ENCODE peak calls at places on chromosome 6, in four cellular contexts. D is H9, L is IMR-90, F is H1. K is an unnamed sample.

GRCh38 chr6:3990692-3991491 is 88.0 kb downstream of the FAM217A start:
- DNase-seq in D (peak; percentile 88), L (peak; percentile 88), F (peak; percentile 73), K (peak; percentile 91)

GRCh38 chr6:85703359-85703758 is 60.7 kb upstream of the SYNCRIP start:
- DNase-seq in D (no peak), L (no peak), F (no peak), K (peak; percentile 64)

GRCh38 chr6:26474439-26474881 is 16.7 kb downstream of the BTN2A1 start:
- DNase-seq in D (no peak), L (no peak), F (no peak), K (no peak)

GRCh38 chr6:151068761-151069312 is 170.9 kb upstream of the AKAP12 start:
- DNase-seq in D (no peak), L (peak; percentile 62), F (no peak), K (no peak)

GRCh38 chr6:111711476-111711875 is 105.8 kb upstream of the TRAF3IP2 start:
- DNase-seq in D (no peak), L (no peak), F (no peak), K (no peak)

GRCh38 chr6:160386869-160387518 is 38.8 kb downstream of the SLC22A3 start:
- DNase-seq in D (no peak), L (no peak), F (no peak), K (peak; percentile 51)

GRCh38 chr6:35148167-35148741 is 7.1 kb upstream of the TCP11 start:
- DNase-seq in D (peak; percentile 91), L (peak; percentile 77), F (peak; percentile 70), K (peak; percentile 98)

GRCh38 chr6:40743226-40743625 is 156.1 kb upstream of the LRFN2 start:
- DNase-seq in D (peak; percentile 81), L (no peak), F (no peak), K (peak; percentile 70)

GRCh38 chr6:29926795-29927427 is 15.4 kb upstream of the HLA-A start:
- DNase-seq in D (peak; percentile 76), L (peak; percentile 73), F (no peak), K (no peak)

GRCh38 chr6:13014551-13015378 is 298.2 kb downstream of the PHACTR1 start:
- DNase-seq in D (peak; percentile 68), L (no peak), F (no peak), K (peak; percentile 58)

GRCh38 chr6:46042355-46042999 is 26.8 kb upstream of the CLIC5 start:
- DNase-seq in D (peak; percentile 50), L (peak; percentile 11), F (no peak), K (peak; percentile 81)

GRCh38 chr6:165060636-165061190 is 248.7 kb downstream of the C6orf118 start:
- DNase-seq in D (no peak), L (no peak), F (no peak), K (no peak)

GRCh38 chr6:84197708-84198107 is 29.7 kb downstream of the CEP162 start:
- DNase-seq in D (no peak), L (no peak), F (no peak), K (peak; percentile 23)

GRCh38 chr6:84193140-84193708 is 34.2 kb downstream of the CEP162 start:
- DNase-seq in D (no peak), L (peak; percentile 83), F (no peak), K (no peak)

DNA sequence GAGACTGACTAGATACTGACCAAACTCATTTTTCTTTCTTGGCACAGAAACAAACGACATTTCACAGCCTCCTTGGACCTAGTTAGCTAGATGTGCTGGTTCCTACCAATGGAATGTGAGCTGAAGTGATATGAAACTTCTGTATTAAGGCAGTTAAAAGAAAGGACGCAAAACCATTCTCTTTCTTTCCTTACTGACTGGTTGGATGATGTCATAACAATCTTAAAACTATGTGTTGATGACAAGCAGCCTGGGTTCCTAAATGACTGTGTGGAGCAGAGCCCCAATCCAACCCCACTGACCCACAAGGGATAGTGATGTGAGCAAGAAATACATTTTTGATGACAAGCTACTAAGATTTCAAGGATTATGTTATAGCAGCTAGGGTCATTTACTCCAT is 35.6 kb downstream of the CEP162 start:
- DNase-seq in D (no peak), L (no peak), F (no peak), K (no peak)
- H4K8ac ChIP-seq in D (no peak overlapping the region), L (no peak overlapping the region), F (no peak overlapping the region), K (no peak overlapping the region)

DNA sequence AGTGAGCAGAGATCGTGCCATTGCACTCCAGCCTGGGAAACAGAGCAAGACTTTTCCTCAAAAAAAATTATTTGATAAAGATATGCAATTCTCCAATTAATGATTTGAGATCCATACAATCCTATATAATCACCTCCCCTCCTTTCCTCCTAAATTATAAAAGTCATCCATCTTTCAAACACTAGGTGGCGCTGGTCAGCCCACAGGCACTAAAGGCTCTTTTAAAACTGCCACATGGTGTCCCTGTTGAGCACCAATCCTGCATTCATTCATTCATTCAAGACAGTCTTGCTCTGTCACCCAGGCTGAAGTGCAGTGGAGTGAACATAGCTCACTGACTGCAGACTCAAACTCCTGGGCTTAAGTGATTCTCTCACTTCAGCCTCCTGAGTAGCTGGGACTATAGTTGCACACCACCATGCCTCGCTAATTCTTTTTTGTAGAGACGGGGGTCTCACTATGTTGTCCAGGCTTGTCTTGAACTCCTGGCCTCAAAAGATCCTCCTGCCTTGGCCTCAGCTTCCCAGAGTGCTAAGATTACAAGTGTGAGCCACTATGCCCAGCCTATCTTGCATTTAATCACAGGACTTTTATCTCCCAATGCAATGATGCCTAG is 58.7 kb upstream of the SLC2A12 start:
- DNase-seq in D (peak; percentile 58), L (peak; percentile 68), F (no peak), K (peak; percentile 82)
- H4K5ac ChIP-seq in D (no peak overlapping the region), L (no peak overlapping the region), F (no peak overlapping the region), K (no peak overlapping the region)

GRCh38 chr6:43709654-43710303 is 22.2 kb upstream of the MRPS18A start:
- DNase-seq in D (no peak), L (no peak), F (no peak), K (no peak)

GRCh38 chr6:43713611-43714310 is 26.2 kb upstream of the MRPS18A start:
- DNase-seq in D (no peak), L (no peak), F (no peak), K (no peak)

GRCh38 chr6:43714311-43715055 is 26.9 kb upstream of the MRPS18A start:
- DNase-seq in D (no peak), L (peak; percentile 59), F (no peak), K (no peak)

GRCh38 chr6:43715056-43715788 is 27.6 kb upstream of the MRPS18A start:
- DNase-seq in D (no peak), L (no peak), F (no peak), K (no peak)

GRCh38 chr6:43712590-43712989 is 25.0 kb upstream of the MRPS18A start:
- DNase-seq in D (no peak), L (no peak), F (no peak), K (no peak)
- H4K8ac ChIP-seq in D (no peak overlapping the region), L (no peak overlapping the region), F (no peak overlapping the region), K (no peak overlapping the region)

GRCh38 chr6:18680842-18681241 is 293.7 kb downstream of the RNF144B start:
- DNase-seq in D (no peak), L (no peak), F (no peak), K (peak; percentile 8)

GRCh38 chr6:18684343-18684742 is 297.2 kb downstream of the RNF144B start:
- DNase-seq in D (no peak), L (no peak), F (no peak), K (no peak)

DNA sequence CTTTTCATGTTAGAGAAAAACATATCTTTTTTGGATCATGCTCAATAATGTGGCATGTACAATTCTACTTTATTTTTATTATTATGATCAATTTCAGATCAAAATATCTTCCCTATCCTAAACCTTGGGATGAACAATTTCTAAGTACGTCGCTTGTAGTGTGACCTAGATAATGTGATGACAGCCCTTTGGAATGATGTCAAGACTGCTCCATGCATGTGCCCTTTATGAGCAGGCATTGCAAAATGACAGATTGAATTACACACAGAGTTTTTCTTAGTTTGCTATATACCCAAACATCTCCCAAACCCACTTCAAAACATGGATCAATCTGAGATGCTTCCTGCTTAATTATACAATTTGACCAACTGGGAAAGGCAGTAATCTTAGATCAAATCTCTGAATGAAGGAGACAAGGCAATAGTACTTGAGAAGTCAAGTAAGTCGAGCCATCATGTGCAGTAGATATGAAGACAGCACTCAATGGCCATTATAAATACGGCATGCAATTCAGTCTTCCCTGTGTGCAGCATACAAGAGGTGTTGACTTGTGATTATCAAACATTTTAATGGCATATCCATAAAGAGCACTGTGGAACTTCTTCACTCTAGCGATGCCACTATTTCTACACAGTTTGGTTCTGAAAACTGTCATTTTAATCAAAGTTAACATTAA is 294.8 kb downstream of the RNF144B start:
- DNase-seq in D (no peak), L (no peak), F (no peak), K (no peak)
- H4K5ac ChIP-seq in D (no peak overlapping the region), L (no peak overlapping the region), F (no peak overlapping the region), K (no peak overlapping the region)

GRCh38 chr6:101845172-101845571 is 451.7 kb downstream of the GRIK2 start:
- DNase-seq in D (no peak), L (no peak), F (no peak), K (no peak)
- H4K8ac ChIP-seq in D (no peak overlapping the region), L (no peak overlapping the region), F (no peak overlapping the region), K (no peak overlapping the region)

GRCh38 chr6:138653435-138653834 is 120.1 kb upstream of the CCDC28A start:
- DNase-seq in D (no peak), L (no peak), F (no peak), K (no peak)
- H4K5ac ChIP-seq in D (no peak overlapping the region), L (no peak overlapping the region), F (no peak overlapping the region), K (no peak overlapping the region)

GRCh38 chr6:118319890-118320289 is 228.2 kb upstream of the PLN start:
- DNase-seq in D (no peak), L (no peak), F (no peak), K (peak; percentile 7)
- H4K8ac ChIP-seq in D (no peak overlapping the region), L (no peak overlapping the region), F (no peak overlapping the region), K (no peak overlapping the region)

GRCh38 chr6:36677059-36677749 is 1.3 kb upstream of the CDKN1A start:
- DNase-seq in D (no peak), L (no peak), F (no peak), K (no peak)

GRCh38 chr6:36677753-36678487 is 594 bp upstream of the CDKN1A start:
- DNase-seq in D (no peak), L (no peak), F (no peak), K (no peak)

GRCh38 chr6:36676142-36677058 is 2.1 kb upstream of the CDKN1A start:
- DNase-seq in D (peak; percentile 77), L (peak; percentile 66), F (no peak), K (peak; percentile 45)

GRCh38 chr6:36673882-36674281 is 4.6 kb upstream of the CDKN1A start:
- DNase-seq in D (no peak), L (no peak), F (no peak), K (no peak)

GRCh38 chr6:36674942-36675341 is 3.6 kb upstream of the CDKN1A start:
- DNase-seq in D (no peak), L (no peak), F (no peak), K (no peak)
- H4K5ac ChIP-seq in D (no peak overlapping the region), L (no peak overlapping the region), F (no peak overlapping the region), K (no peak overlapping the region)

GRCh38 chr6:78995946-78996345 is 82.1 kb downstream of the PHIP start:
- DNase-seq in D (no peak), L (peak; percentile 61), F (no peak), K (peak; percentile 5)
- H4K8ac ChIP-seq in D (no peak overlapping the region), L (no peak overlapping the region), F (no peak overlapping the region), K (no peak overlapping the region)